ENCODE peak calls at places on chromosome 13, in seven cellular contexts. P is fibroblast of lung, R is PC-3, C is GM23338, E is neural progenitor cell, H is GM23248, B is IMR-90. V is an unnamed sample. For H4K20me1, the result is how much of the 10 kb centered on the place peaks cover.

GRCh38 chr13:68257111-68257842 is 1027.1 kb upstream of the PCDH9 start:
- DNase-seq in P (peak), R (no peak), C (peak), E (no peak), H (no peak), B (no peak), V (no peak)

GRCh38 chr13:77918391-77919261 is at the start of gene EDNRB:
- DNase-seq in P (peak), R (no peak), C (peak), E (peak), H (peak), B (peak), V (peak)

GRCh38 chr13:31236211-31236786 is 36.5 kb downstream of the B3GLCT start:
- DNase-seq in P (peak), R (peak), C (peak), E (peak), H (peak), B (peak), V (peak)

GRCh38 chr13:45224181-45224580 is 23.3 kb upstream of the KCTD4 start:
- DNase-seq in P (no peak), R (no peak), C (no peak), E (no peak), H (peak), B (peak), V (peak)

GRCh38 chr13:113742000-113742441 is 17.0 kb upstream of the TMEM255B start:
- DNase-seq in P (peak), R (peak), C (peak), E (peak), H (peak), B (peak), V (peak)

GRCh38 chr13:60759499-60759898 is 362.5 kb downstream of the TDRD3 start:
- DNase-seq in P (no peak), R (peak), C (peak), E (peak), H (no peak), B (no peak), V (no peak)

GRCh38 chr13:51923983-51924539 is 62.3 kb downstream of the CCDC70 start:
- DNase-seq in P (no peak), R (peak), C (peak), E (peak), H (peak), B (no peak), V (no peak)

GRCh38 chr13:51311271-51311670 is 28.2 kb upstream of the SERPINE3 start:
- DNase-seq in P (no peak), R (no peak), C (no peak), E (peak), H (no peak), B (no peak), V (no peak)

GRCh38 chr13:51317262-51317661 is 22.2 kb upstream of the SERPINE3 start:
- DNase-seq in P (peak), R (peak), C (no peak), E (no peak), H (peak), B (peak), V (peak)

DNA sequence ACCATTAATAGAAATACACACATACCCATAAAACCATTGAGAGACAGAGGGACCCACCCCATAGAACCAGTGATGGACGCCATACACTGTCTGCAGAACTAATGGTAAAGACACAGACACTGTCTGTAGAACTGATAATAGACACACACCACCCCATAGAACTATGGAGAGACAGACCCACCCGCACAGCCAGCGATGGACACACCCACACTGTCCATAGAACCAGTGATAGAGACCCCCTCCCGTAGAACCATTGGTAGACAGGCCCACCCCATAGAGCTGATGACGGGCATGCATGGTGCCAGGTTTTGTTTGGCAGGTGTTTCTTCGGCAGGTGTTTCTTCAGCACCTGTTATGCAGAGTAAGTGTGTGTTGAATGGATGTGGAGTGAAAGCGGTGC is 88.3 kb upstream of the TEX29 start:
- DNase-seq in P (no peak), R (no peak), C (no peak), E (no peak), H (no peak), B (no peak), V (no peak)
- H4K20me1 ChIP-seq in P (under half), R (under half), C (under half), E (under half), H (under half), B (under half), V (under half)

DNA sequence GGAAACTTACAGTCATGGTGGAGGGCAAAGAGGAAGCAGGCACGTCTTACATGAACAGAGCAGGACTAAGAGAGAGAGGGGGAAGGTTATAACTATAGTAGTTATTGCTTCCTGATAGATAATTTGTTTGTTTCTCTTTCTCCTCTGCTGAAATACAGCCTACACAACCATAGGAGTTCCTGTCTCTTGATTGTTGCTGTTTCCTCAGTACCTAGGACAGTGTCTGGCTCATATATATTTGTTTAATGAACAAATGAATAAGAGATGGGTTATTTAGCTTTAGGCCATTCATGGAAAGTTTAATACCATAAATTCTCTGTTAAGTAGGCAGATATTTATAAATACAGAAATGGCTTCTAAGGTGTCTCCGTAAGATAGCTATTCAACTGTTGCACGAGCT is 95.2 kb downstream of the PCCA start:
- DNase-seq in P (no peak), R (no peak), C (no peak), E (no peak), H (no peak), B (no peak), V (no peak)
- H4K20me1 ChIP-seq in P (under half), R (under half), C (under half), E (under half), H (under half), B (under half), V (under half)

GRCh38 chr13:75831389-75831788 is 195.3 kb downstream of the LMO7 start:
- DNase-seq in P (no peak), R (no peak), C (no peak), E (no peak), H (no peak), B (no peak), V (no peak)
- H4K20me1 ChIP-seq in P (under half), R (under half), C (under half), E (under half), H (under half), B (under half), V (half or more)

GRCh38 chr13:46637213-46637612 is 84.2 kb downstream of the LRCH1 start:
- DNase-seq in P (no peak), R (no peak), C (peak), E (no peak), H (no peak), B (no peak), V (no peak)
- H4K20me1 ChIP-seq in P (under half), R (under half), C (under half), E (under half), H (under half), B (under half), V (under half)